ENCODE peak calls at places on chromosomes 16 and 17, in nine cellular contexts. S is Karpas-422; O is heart left ventricle; F is tibial nerve; C is fibroblast of lung; V is dorsolateral prefrontal cortex; N is psoas muscle; Z is spleen; G is effector memory CD4-positive, alpha-beta T cell. Y is an unnamed sample.
A peak's percentile ranks its signal among the peaks of the same experiment; 100 is the strongest.

GRCh38 chr16:25126820-25127232 is 15.3 kb downstream of the LCMT1 start:
- DNase-seq in O (no peak), Z (no peak), V (no peak), N (no peak), C (peak; percentile 94), G (no peak), S (peak; percentile 57), F (no peak), Y (peak; percentile 86)

GRCh38 chr17:59620518-59621259 is 994 bp downstream of the CLTC start:
- DNase-seq in Z (no peak), O (peak; percentile 52), N (peak; percentile 31), V (no peak), C (peak; percentile 33), S (peak; percentile 73), F (no peak), G (peak; percentile 45), Y (peak; percentile 59)

GRCh38 chr17:65278050-65278819 is 141.1 kb downstream of the RGS9 start:
- DNase-seq in S (peak; percentile 58), C (peak; percentile 67), V (no peak), O (peak; percentile 31), G (no peak), N (peak; percentile 21), F (no peak), Z (no peak), Y (peak; percentile 48)

GRCh38 chr17:17060001-17060929 is 18.0 kb downstream of the MPRIP start:
- DNase-seq in F (no peak), V (peak; percentile 31), Z (peak; percentile 62), O (peak; percentile 21), N (no peak), S (no peak), G (no peak), C (no peak), Y (no peak)

GRCh38 chr17:81513669-81514484 is 1.3 kb upstream of the ACTG1 start:
- DNase-seq in S (peak; percentile 79), C (peak; percentile 77), O (peak; percentile 83), N (peak; percentile 74), F (peak; percentile 47), G (peak; percentile 19), V (peak; percentile 74), Z (peak; percentile 92), Y (peak; percentile 82)

GRCh38 chr16:25747160-25747758 is 55.5 kb downstream of the HS3ST4 start:
- DNase-seq in N (no peak), Z (no peak), S (peak; percentile 58), F (no peak), C (no peak), G (no peak), O (no peak), V (no peak), Y (peak; percentile 8)

GRCh38 chr16:21283521-21284289 is 5.6 kb upstream of the CRYM start:
- DNase-seq in O (peak; percentile 71), Z (peak; percentile 76), G (no peak), N (peak; percentile 45), C (peak; percentile 48), V (peak; percentile 66), S (peak; percentile 59), F (peak; percentile 16), Y (peak; percentile 64)

GRCh38 chr16:1224558-1224957 is 510 bp downstream of the TPSG1 start:
- DNase-seq in F (no peak), G (no peak), N (no peak), V (no peak), S (no peak), Z (no peak), C (no peak), O (no peak), Y (no peak)

GRCh38 chr17:54771409-54771808 is 129.2 kb upstream of the TOM1L1 start:
- DNase-seq in O (no peak), Z (no peak), F (no peak), N (no peak), S (no peak), V (no peak), C (no peak), G (no peak), Y (no peak)

GRCh38 chr17:44205962-44206824 is 6.5 kb upstream of the ATXN7L3 start:
- DNase-seq in F (no peak), Z (no peak), S (no peak), O (no peak), C (no peak), G (no peak), V (no peak), N (no peak), Y (no peak)

GRCh38 chr16:619476-620100 is 11.2 kb upstream of the WFIKKN1 start:
- DNase-seq in Z (peak; percentile 64), V (no peak), F (no peak), N (no peak), C (no peak), S (no peak), G (no peak), O (no peak), Y (no peak)

GRCh38 chr17:81867123-81867951 is 3.8 kb downstream of the ARHGDIA start:
- DNase-seq in S (peak; percentile 81), C (peak; percentile 60), F (no peak), V (no peak), O (no peak), Z (peak; percentile 85), N (no peak), G (no peak), Y (peak; percentile 68)

GRCh38 chr17:83078378-83079339 is 750 bp upstream of the METRNL start:
- DNase-seq in O (no peak), C (no peak), S (no peak), Z (no peak), N (no peak), V (no peak), G (no peak), F (no peak), Y (no peak)

GRCh38 chr17:83080641-83081560 is 1.5 kb downstream of the METRNL start:
- DNase-seq in O (no peak), V (no peak), Z (peak; percentile 93), S (peak; percentile 51), N (peak; percentile 60), G (peak; percentile 29), F (no peak), C (peak; percentile 47), Y (peak; percentile 52)

GRCh38 chr17:83079766-83080616 is 582 bp downstream of the METRNL start:
- DNase-seq in Z (peak; percentile 89), V (no peak), C (no peak), O (no peak), N (no peak), G (no peak), S (no peak), F (no peak), Y (peak; percentile 45)

GRCh38 chr17:83077411-83077810 is 2.0 kb upstream of the METRNL start:
- DNase-seq in F (no peak), S (no peak), C (no peak), V (no peak), Z (no peak), G (no peak), N (no peak), O (no peak), Y (no peak)

GRCh38 chr17:83079340-83079747 is at the start of gene METRNL:
- DNase-seq in V (peak; percentile 78), Z (peak; percentile 94), F (peak; percentile 73), C (peak; percentile 56), S (peak; percentile 82), O (peak; percentile 88), G (peak; percentile 48), N (peak; percentile 80), Y (peak; percentile 83)
- H3K27me3 ChIP-seq in V (no peaks in the 10 kb centered on the region), Z (no peaks in the 10 kb centered on the region), F (no peaks in the 10 kb centered on the region), C (peaks cover 8% of the 10 kb centered on the region), S (no peaks in the 10 kb centered on the region), O (no peaks in the 10 kb centered on the region), G (no peaks in the 10 kb centered on the region), N (peaks cover 7% of the 10 kb centered on the region), Y (no peaks in the 10 kb centered on the region)

GRCh38 chr17:2853722-2854580 is 57.7 kb downstream of the RAP1GAP2 start:
- DNase-seq in V (peak; percentile 42), Z (peak; percentile 79), G (no peak), O (peak; percentile 51), S (no peak), N (no peak), C (peak; percentile 24), F (no peak), Y (peak; percentile 31)

GRCh38 chr17:2852729-2853110 is 56.5 kb downstream of the RAP1GAP2 start:
- DNase-seq in V (no peak), N (peak; percentile 19), G (no peak), Z (peak; percentile 76), F (no peak), O (no peak), C (no peak), S (no peak), Y (no peak)

GRCh38 chr17:2855063-2855600 is 58.9 kb downstream of the RAP1GAP2 start:
- DNase-seq in C (peak; percentile 16), F (no peak), Z (no peak), N (no peak), G (no peak), O (no peak), S (no peak), V (no peak), Y (no peak)

GRCh38 chr17:2853111-2853721 is 57.0 kb downstream of the RAP1GAP2 start:
- DNase-seq in Z (peak; percentile 82), V (no peak), N (peak; percentile 49), C (peak; percentile 54), F (no peak), O (peak; percentile 71), G (peak; percentile 18), S (no peak), Y (peak; percentile 43)

DNA sequence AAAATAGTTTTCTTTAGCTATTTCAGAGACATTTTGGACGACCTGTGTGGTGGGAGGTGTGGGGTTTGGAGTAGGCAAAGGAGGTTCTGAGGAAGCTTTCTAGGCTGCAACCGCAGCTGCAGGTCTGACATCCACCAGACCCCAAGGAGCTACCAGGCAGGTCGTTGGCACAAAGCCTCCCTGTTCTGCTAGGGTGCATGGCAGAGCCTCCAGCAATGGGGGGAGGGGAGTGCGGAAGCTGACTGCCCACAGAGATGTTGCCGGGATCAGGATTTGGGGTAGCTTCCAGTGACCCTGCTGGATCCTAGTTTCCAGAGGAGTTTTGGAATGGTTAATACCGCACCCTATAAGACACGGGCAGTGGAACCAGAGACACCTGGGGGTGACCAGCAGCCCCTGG is 58.4 kb downstream of the RAP1GAP2 start:
- DNase-seq in Z (no peak), F (no peak), C (no peak), G (no peak), N (no peak), S (no peak), O (peak; percentile 73), V (no peak), Y (peak; percentile 6)
- H3K27me3 ChIP-seq in Z (peaks cover 51% of the 10 kb centered on the region), F (peaks cover 30% of the 10 kb centered on the region), C (peaks cover 8% of the 10 kb centered on the region), G (no peaks in the 10 kb centered on the region), N (peaks cover 15% of the 10 kb centered on the region), S (no peaks in the 10 kb centered on the region), O (peaks cover 4% of the 10 kb centered on the region), V (peaks cover 45% of the 10 kb centered on the region), Y (no peaks in the 10 kb centered on the region)

DNA sequence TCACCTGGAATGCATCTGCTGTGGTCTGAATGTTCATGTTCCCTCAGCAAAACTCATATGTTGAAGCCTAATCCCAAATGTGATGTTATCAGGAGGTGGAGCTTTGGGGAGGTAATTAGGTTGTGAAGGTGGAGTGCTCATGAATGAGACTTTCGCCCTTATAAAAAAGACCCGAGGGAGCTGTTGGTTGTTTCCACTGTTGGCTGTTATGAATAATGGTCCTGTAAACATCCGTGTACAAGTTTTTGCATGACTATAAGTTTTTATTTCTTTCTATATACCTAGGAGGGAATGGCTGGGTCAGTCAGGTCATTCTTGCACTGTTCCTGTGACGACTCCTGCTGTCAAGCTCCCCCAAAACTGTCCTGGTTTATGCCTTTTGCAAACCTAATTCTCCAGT is 9.6 kb upstream of the CHP2 start:
- DNase-seq in V (no peak), G (no peak), S (no peak), Z (no peak), O (no peak), N (no peak), F (no peak), C (no peak), Y (no peak)
- H3K27me3 ChIP-seq in V (no peaks in the 10 kb centered on the region), G (no peaks in the 10 kb centered on the region), S (no peaks in the 10 kb centered on the region), Z (no peaks in the 10 kb centered on the region), O (no peaks in the 10 kb centered on the region), N (no peaks in the 10 kb centered on the region), F (no peaks in the 10 kb centered on the region), C (no peaks in the 10 kb centered on the region), Y (peaks cover 6% of the 10 kb centered on the region)

GRCh38 chr17:73496232-73496631 is 148.0 kb downstream of the SDK2 start:
- DNase-seq in Z (peak; percentile 51), N (no peak), V (no peak), S (no peak), O (no peak), F (no peak), G (no peak), C (no peak), Y (no peak)
- H3K27me3 ChIP-seq in Z (no peaks in the 10 kb centered on the region), N (peaks cover 14% of the 10 kb centered on the region), V (peaks cover 35% of the 10 kb centered on the region), S (no peaks in the 10 kb centered on the region), O (peaks cover 7% of the 10 kb centered on the region), F (no peaks in the 10 kb centered on the region), G (no peaks in the 10 kb centered on the region), C (no peaks in the 10 kb centered on the region), Y (peaks cover 3% of the 10 kb centered on the region)

Y was measured in MG63.